ENCODE peak calls at places on chromosomes 11 and 22, in four cellular contexts. Z is left lung; E is astrocyte of the cerebellum; W is CD4-positive, alpha-beta memory T cell. H is an unnamed sample.

GRCh38 chr11:116879789-116880402 is 42.5 kb upstream of the APOA1 start:
- DNase-seq in Z (no peak), E (peak), W (peak), H (peak)

GRCh38 chr11:69483696-69484426 is 2.4 kb downstream of the LINC01488 start:
- DNase-seq in Z (peak), E (no peak), W (no peak), H (no peak)

GRCh38 chr11:3162410-3163240 is 2.5 kb downstream of the OSBPL5 start:
- DNase-seq in Z (peak), E (no peak), W (no peak), H (no peak)

GRCh38 chr11:22798890-22799289 is 30.7 kb downstream of the SVIP start:
- DNase-seq in Z (no peak), E (no peak), W (no peak), H (no peak)

GRCh38 chr11:21110378-21110777 is 441.0 kb downstream of the NELL1 start:
- DNase-seq in Z (no peak), E (no peak), W (no peak), H (no peak)

GRCh38 chr11:121655481-121656332 is 202.9 kb upstream of the SORL1-AS1 start:
- DNase-seq in Z (peak), E (peak), W (peak), H (peak)

GRCh38 chr11:12677131-12677530 is 2.9 kb downstream of the TEAD1 start:
- DNase-seq in Z (no peak), E (no peak), W (no peak), H (no peak)

GRCh38 chr11:117479372-117479771 is 151.7 kb downstream of the CEP164 start:
- DNase-seq in Z (peak), E (no peak), W (no peak), H (no peak)

GRCh38 chr11:117392979-117393378 is 65.3 kb downstream of the CEP164 start:
- DNase-seq in Z (no peak), E (no peak), W (no peak), H (no peak)

GRCh38 chr22:50068096-50068495 is 10.0 kb upstream of the TTLL8 start:
- DNase-seq in Z (peak), E (no peak), W (no peak), H (no peak)

GRCh38 chr11:75347781-75348613 is 3.5 kb downstream of the ARRB1 start:
- DNase-seq in Z (no peak), E (no peak), W (no peak), H (peak)
- H3K4me3 ChIP-seq in Z (peak), E (no peak), W (no peak), H (peak)

GRCh38 chr22:18970180-18970947 is 34.3 kb upstream of the PRODH start:
- DNase-seq in Z (peak), E (no peak), W (no peak), H (no peak)
- H3K4me3 ChIP-seq in Z (peak), E (peak), W (no peak), H (no peak)

GRCh38 chr22:19755145-19755710 is 5.3 kb upstream of the TBX1 start:
- DNase-seq in Z (no peak), E (no peak), W (no peak), H (no peak)

GRCh38 chr22:19754701-19755144 is 5.9 kb upstream of the TBX1 start:
- DNase-seq in Z (no peak), E (no peak), W (no peak), H (no peak)

GRCh38 chr22:19757140-19757984 is 3.2 kb upstream of the TBX1 start:
- DNase-seq in Z (no peak), E (no peak), W (no peak), H (no peak)

GRCh38 chr22:19756288-19757128 is 4.1 kb upstream of the TBX1 start:
- DNase-seq in Z (peak), E (no peak), W (peak), H (no peak)

GRCh38 chr22:19755722-19756287 is 4.8 kb upstream of the TBX1 start:
- DNase-seq in Z (no peak), E (no peak), W (no peak), H (no peak)
- H3K4me3 ChIP-seq in Z (no peak), E (no peak), W (no peak), H (no peak)

GRCh38 chr11:48028909-48029685 is 48.7 kb downstream of the PTPRJ start:
- DNase-seq in Z (no peak), E (no peak), W (no peak), H (no peak)

GRCh38 chr11:48033918-48034341 is 53.6 kb downstream of the PTPRJ start:
- DNase-seq in Z (no peak), E (no peak), W (no peak), H (no peak)

GRCh38 chr11:48031602-48032001 is 51.2 kb downstream of the PTPRJ start:
- DNase-seq in Z (no peak), E (no peak), W (no peak), H (no peak)

GRCh38 chr11:48025983-48026340 is 45.6 kb downstream of the PTPRJ start:
- DNase-seq in Z (no peak), E (no peak), W (no peak), H (no peak)

GRCh38 chr11:48029686-48030279 is 49.4 kb downstream of the PTPRJ start:
- DNase-seq in Z (no peak), E (no peak), W (no peak), H (no peak)
- H3K4me3 ChIP-seq in Z (no peak), E (no peak), W (no peak), H (no peak)

DNA sequence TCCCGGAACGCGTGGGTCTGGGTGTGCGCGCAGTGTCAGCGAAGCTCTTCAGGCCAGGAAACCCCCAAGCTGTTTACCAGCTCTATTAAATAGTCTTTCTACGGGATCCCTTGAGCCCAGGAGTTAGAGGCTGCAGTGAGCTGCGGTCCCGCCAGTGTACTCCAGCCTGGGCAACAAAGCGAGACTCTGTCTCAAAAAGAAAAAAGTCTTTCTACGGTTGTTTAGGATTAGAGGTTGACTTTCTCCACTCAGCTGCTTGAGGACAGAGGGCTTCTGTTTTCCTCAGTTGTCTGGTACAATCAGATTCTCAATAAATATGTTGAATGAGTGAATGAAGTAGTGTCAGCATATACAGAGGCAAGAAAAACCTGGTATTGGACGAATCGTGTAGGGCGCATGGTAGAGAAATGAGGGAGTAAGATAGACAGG is 616 bp downstream of the SART1 start:
- DNase-seq in Z (no peak), E (no peak), W (no peak), H (no peak)
- H3K4me3 ChIP-seq in Z (peak), E (peak), W (peak), H (peak)